ENCODE peak calls at places on chromosomes 12 and 14, in nine cellular contexts. One of them, this sample, is unnamed.

GRCh38 chr12:2256453-2256852 is 203.7 kb downstream of the CACNA1C start:
- DNase-seq in central memory CD4-positive, alpha-beta T cell: no peak
- DNase-seq in lower leg skin: no peak
- DNase-seq in activated T-cell treated with anti-CD3 and anti-CD28 coated beads, Interleukin-2, amount 50 U/mL, for 4 hours: no peak
- DNase-seq in uterus: no peak
- DNase-seq in mesendoderm: no peak
- DNase-seq in HCEC 1CT: peak; percentile 86
- DNase-seq in tibial artery: no peak
- DNase-seq in head of caudate nucleus: no peak
- DNase-seq in this sample: peak; percentile 75

GRCh38 chr14:83863042-83863441 is 1666.9 kb upstream of the FLRT2 start:
- DNase-seq in mesendoderm: peak; percentile 80
- DNase-seq in activated T-cell treated with anti-CD3 and anti-CD28 coated beads, Interleukin-2, amount 50 U/mL, for 4 hours: no peak
- DNase-seq in HCEC 1CT: no peak
- DNase-seq in head of caudate nucleus: no peak
- DNase-seq in tibial artery: no peak
- DNase-seq in central memory CD4-positive, alpha-beta T cell: no peak
- DNase-seq in lower leg skin: no peak
- DNase-seq in uterus: no peak
- DNase-seq in this sample: no peak

GRCh38 chr12:57934804-57935203 is 6.6 kb upstream of the ATP23 start:
- DNase-seq in uterus: no peak
- DNase-seq in lower leg skin: no peak
- DNase-seq in head of caudate nucleus: no peak
- DNase-seq in activated T-cell treated with anti-CD3 and anti-CD28 coated beads, Interleukin-2, amount 50 U/mL, for 4 hours: no peak
- DNase-seq in tibial artery: no peak
- DNase-seq in HCEC 1CT: no peak
- DNase-seq in mesendoderm: no peak
- DNase-seq in central memory CD4-positive, alpha-beta T cell: no peak
- DNase-seq in this sample: no peak

GRCh38 chr12:131226345-131227265 is 272.9 kb downstream of the ADGRD1 start:
- DNase-seq in lower leg skin: no peak
- DNase-seq in uterus: no peak
- DNase-seq in head of caudate nucleus: no peak
- DNase-seq in HCEC 1CT: no peak
- DNase-seq in tibial artery: no peak
- DNase-seq in central memory CD4-positive, alpha-beta T cell: no peak
- DNase-seq in mesendoderm: no peak
- DNase-seq in activated T-cell treated with anti-CD3 and anti-CD28 coated beads, Interleukin-2, amount 50 U/mL, for 4 hours: no peak
- DNase-seq in this sample: no peak

GRCh38 chr12:14514154-14514842 is 53.4 kb downstream of the PLBD1 start:
- DNase-seq in mesendoderm: peak; percentile 84
- DNase-seq in head of caudate nucleus: peak; percentile 13
- DNase-seq in tibial artery: no peak
- DNase-seq in central memory CD4-positive, alpha-beta T cell: no peak
- DNase-seq in uterus: no peak
- DNase-seq in lower leg skin: peak; percentile 49
- DNase-seq in activated T-cell treated with anti-CD3 and anti-CD28 coated beads, Interleukin-2, amount 50 U/mL, for 4 hours: no peak
- DNase-seq in HCEC 1CT: peak; percentile 1
- DNase-seq in this sample: no peak

GRCh38 chr12:105480162-105480561 is 149.7 kb downstream of the C12orf75 start:
- DNase-seq in activated T-cell treated with anti-CD3 and anti-CD28 coated beads, Interleukin-2, amount 50 U/mL, for 4 hours: no peak
- DNase-seq in uterus: no peak
- DNase-seq in tibial artery: no peak
- DNase-seq in mesendoderm: peak; percentile 65
- DNase-seq in central memory CD4-positive, alpha-beta T cell: no peak
- DNase-seq in head of caudate nucleus: no peak
- DNase-seq in HCEC 1CT: peak; percentile 45
- DNase-seq in lower leg skin: no peak
- DNase-seq in this sample: no peak

GRCh38 chr14:54362759-54363437 is 33.9 kb upstream of the CDKN3 start:
- DNase-seq in uterus: no peak
- DNase-seq in activated T-cell treated with anti-CD3 and anti-CD28 coated beads, Interleukin-2, amount 50 U/mL, for 4 hours: no peak
- DNase-seq in head of caudate nucleus: no peak
- DNase-seq in mesendoderm: peak; percentile 52
- DNase-seq in tibial artery: no peak
- DNase-seq in HCEC 1CT: no peak
- DNase-seq in central memory CD4-positive, alpha-beta T cell: no peak
- DNase-seq in lower leg skin: no peak
- DNase-seq in this sample: no peak

GRCh38 chr12:15716566-15716965 is 72.6 kb downstream of the EPS8 start:
- DNase-seq in mesendoderm: no peak
- DNase-seq in activated T-cell treated with anti-CD3 and anti-CD28 coated beads, Interleukin-2, amount 50 U/mL, for 4 hours: no peak
- DNase-seq in uterus: no peak
- DNase-seq in tibial artery: no peak
- DNase-seq in central memory CD4-positive, alpha-beta T cell: no peak
- DNase-seq in lower leg skin: no peak
- DNase-seq in HCEC 1CT: no peak
- DNase-seq in head of caudate nucleus: no peak
- DNase-seq in this sample: no peak

GRCh38 chr14:58904771-58905170 is 267.0 kb downstream of the DACT1 start:
- DNase-seq in lower leg skin: no peak
- DNase-seq in uterus: no peak
- DNase-seq in head of caudate nucleus: no peak
- DNase-seq in mesendoderm: no peak
- DNase-seq in activated T-cell treated with anti-CD3 and anti-CD28 coated beads, Interleukin-2, amount 50 U/mL, for 4 hours: no peak
- DNase-seq in central memory CD4-positive, alpha-beta T cell: no peak
- DNase-seq in tibial artery: no peak
- DNase-seq in HCEC 1CT: no peak
- DNase-seq in this sample: no peak

GRCh38 chr14:96037891-96038557 is 1.1 kb upstream of the C14orf132 start:
- DNase-seq in activated T-cell treated with anti-CD3 and anti-CD28 coated beads, Interleukin-2, amount 50 U/mL, for 4 hours: no peak
- DNase-seq in uterus: peak; percentile 51
- DNase-seq in mesendoderm: peak; percentile 26
- DNase-seq in lower leg skin: peak; percentile 33
- DNase-seq in head of caudate nucleus: no peak
- DNase-seq in tibial artery: peak; percentile 90
- DNase-seq in central memory CD4-positive, alpha-beta T cell: no peak
- DNase-seq in HCEC 1CT: peak; percentile 29
- DNase-seq in this sample: no peak

GRCh38 chr14:65169351-65169750 is 67.0 kb upstream of the MAX start:
- DNase-seq in head of caudate nucleus: peak; percentile 68
- DNase-seq in HCEC 1CT: peak; percentile 76
- DNase-seq in lower leg skin: no peak
- DNase-seq in uterus: no peak
- DNase-seq in central memory CD4-positive, alpha-beta T cell: no peak
- DNase-seq in activated T-cell treated with anti-CD3 and anti-CD28 coated beads, Interleukin-2, amount 50 U/mL, for 4 hours: no peak
- DNase-seq in mesendoderm: no peak
- DNase-seq in tibial artery: no peak
- DNase-seq in this sample: peak; percentile 46

GRCh38 chr12:78457951-78458350 is 406.6 kb upstream of the SYT1 start:
- DNase-seq in tibial artery: no peak
- DNase-seq in uterus: no peak
- DNase-seq in activated T-cell treated with anti-CD3 and anti-CD28 coated beads, Interleukin-2, amount 50 U/mL, for 4 hours: no peak
- DNase-seq in central memory CD4-positive, alpha-beta T cell: no peak
- DNase-seq in head of caudate nucleus: no peak
- DNase-seq in HCEC 1CT: peak; percentile 81
- DNase-seq in lower leg skin: no peak
- DNase-seq in mesendoderm: no peak
- DNase-seq in this sample: no peak

GRCh38 chr12:460301-461230 is 827 bp downstream of the B4GALNT3 start:
- DNase-seq in HCEC 1CT: no peak
- DNase-seq in uterus: peak; percentile 35
- DNase-seq in mesendoderm: no peak
- DNase-seq in lower leg skin: no peak
- DNase-seq in activated T-cell treated with anti-CD3 and anti-CD28 coated beads, Interleukin-2, amount 50 U/mL, for 4 hours: peak; percentile 29
- DNase-seq in tibial artery: peak; percentile 72
- DNase-seq in head of caudate nucleus: peak; percentile 20
- DNase-seq in central memory CD4-positive, alpha-beta T cell: peak; percentile 22
- DNase-seq in this sample: no peak